ENCODE peak calls at places on chromosomes 11 and 22, in ten cellular contexts. G is stromal cell of bone marrow; H is stimulated activated CD8-positive, alpha-beta memory T cell treated with anti-CD3 and anti-CD28 coated beads, Interleukin-7, amount 100 ng/mL, for 1 hour; K is GM12891; R is left ventricle myocardium inferior; I is effector memory CD4-positive, alpha-beta T cell; B is astrocyte of the spinal cord; X is AG10803; S is neural progenitor cell; Q is cardiac muscle cell. Z is an unnamed sample.
A peak's percentile ranks its signal among the peaks of the same experiment; 100 is the strongest.

GRCh38 chr11:44096360-44097188 is 1.1 kb downstream of the EXT2 start:
- DNase-seq in X (peak; percentile 67), K (no peak), I (no peak), H (no peak), Q (no peak), R (no peak), B (peak; percentile 9), S (no peak), G (no peak), Z (peak; percentile 19)

GRCh38 chr11:35088676-35089075 is 50.3 kb upstream of the CD44 start:
- DNase-seq in X (no peak), K (no peak), Q (no peak), R (no peak), S (no peak), I (no peak), B (no peak), H (no peak), G (no peak), Z (peak; percentile 32)

GRCh38 chr22:49370841-49371301 is 456.8 kb downstream of the BRD1 start:
- DNase-seq in X (no peak), S (no peak), K (no peak), H (no peak), Q (no peak), I (no peak), B (no peak), G (no peak), R (no peak), Z (no peak)

GRCh38 chr11:85737738-85738137 is 51.7 kb upstream of the CCDC89 start:
- DNase-seq in X (no peak), I (no peak), Q (peak; percentile 44), S (no peak), G (no peak), K (no peak), R (no peak), B (no peak), H (no peak), Z (no peak)

GRCh38 chr22:47376322-47376700 is 613.9 kb downstream of the TBC1D22A start:
- DNase-seq in Q (no peak), B (no peak), G (no peak), S (no peak), H (no peak), X (no peak), I (no peak), K (no peak), R (no peak), Z (no peak)

GRCh38 chr22:20141186-20142077 is 9.4 kb downstream of the CCDC188 start:
- DNase-seq in Q (no peak), X (peak; percentile 77), G (no peak), I (no peak), H (no peak), K (no peak), R (no peak), B (peak; percentile 58), S (no peak), Z (peak; percentile 82)

GRCh38 chr11:30917859-30918478 is 331.8 kb upstream of the MPPED2 start:
- DNase-seq in H (no peak), R (no peak), X (peak; percentile 58), G (peak; percentile 41), Q (peak; percentile 77), S (peak; percentile 75), I (no peak), K (peak; percentile 7), B (peak; percentile 52), Z (peak; percentile 69)

GRCh38 chr11:21414928-21415327 is 745.5 kb downstream of the NELL1 start:
- DNase-seq in R (no peak), B (no peak), Q (no peak), G (no peak), X (no peak), I (no peak), H (no peak), S (no peak), K (no peak), Z (no peak)

GRCh38 chr11:87301785-87302540 is 264.2 kb downstream of the TMEM135 start:
- DNase-seq in B (no peak), R (no peak), Q (no peak), X (no peak), H (no peak), G (no peak), S (no peak), K (no peak), I (no peak), Z (peak; percentile 58)

Z was measured in LHCN-M2.